ENCODE peak calls at places on chromosomes 16 and 17, in nine cellular contexts. Z is activated naive CD4-positive, alpha-beta T cell; B is GM12864; C is A549; Y is RPMI8226; I is astrocyte of the hippocampus; P is mucosa of descending colon; A is progenitor cell of endocrine pancreas; M is neuronal stem cell. D is an unnamed sample.

GRCh38 chr16:73057369-73058210 is 9.7 kb upstream of the ZFHX3 start:
- DNase-seq in Z (no peak), B (no peak), C (no peak), Y (peak), I (peak), P (no peak), A (peak), M (peak), D (peak)

GRCh38 chr17:62692721-62693431 is 65.4 kb downstream of the MRC2 start:
- DNase-seq in Z (no peak), B (no peak), C (peak), Y (peak), I (no peak), P (no peak), A (no peak), M (no peak), D (peak)

GRCh38 chr16:57533618-57534336 is 2.6 kb downstream of the CCDC102A start:
- DNase-seq in Z (no peak), B (no peak), C (no peak), Y (peak), I (no peak), P (peak), A (no peak), M (no peak), D (peak)

GRCh38 chr17:19012171-19013080 is 7.9 kb upstream of the FAM83G start:
- DNase-seq in Z (no peak), B (no peak), C (no peak), Y (no peak), I (no peak), P (peak), A (no peak), M (no peak), D (no peak)

GRCh38 chr16:58024673-58025350 is 742 bp upstream of the MMP15 start:
- DNase-seq in Z (no peak), B (no peak), C (no peak), Y (peak), I (no peak), P (peak), A (peak), M (no peak), D (peak)

GRCh38 chr16:58801838-58802237 is 67.7 kb upstream of the GOT2 start:
- DNase-seq in Z (no peak), B (no peak), C (no peak), Y (no peak), I (no peak), P (no peak), A (no peak), M (no peak), D (no peak)

GRCh38 chr16:67528870-67529638 is 425 bp downstream of the RIPOR1 start:
- DNase-seq in Z (no peak), B (no peak), C (peak), Y (peak), I (peak), P (peak), A (peak), M (no peak), D (peak)

GRCh38 chr17:60671482-60671881 is 6.2 kb upstream of the BCAS3 start:
- DNase-seq in Z (no peak), B (no peak), C (no peak), Y (no peak), I (no peak), P (no peak), A (no peak), M (no peak), D (no peak)

GRCh38 chr16:1535391-1536291 is 2.2 kb downstream of the TMEM204 start:
- DNase-seq in Z (no peak), B (no peak), C (no peak), Y (no peak), I (no peak), P (peak), A (no peak), M (no peak), D (no peak)

GRCh38 chr16:70289229-70290098 is at the start of gene AARS1:
- DNase-seq in Z (peak), B (peak), C (peak), Y (peak), I (peak), P (peak), A (peak), M (peak), D (peak)

GRCh38 chr16:82660078-82660645 is 33.4 kb downstream of the CDH13 start:
- DNase-seq in Z (no peak), B (no peak), C (no peak), Y (no peak), I (peak), P (no peak), A (no peak), M (no peak), D (no peak)

GRCh38 chr17:79443026-79443425 is 167.8 kb downstream of the RBFOX3 start:
- DNase-seq in Z (no peak), B (no peak), C (no peak), Y (no peak), I (no peak), P (no peak), A (no peak), M (no peak), D (no peak)

GRCh38 chr17:29573871-29574731 is 5.6 kb downstream of the TP53I13 start:
- DNase-seq in Z (no peak), B (no peak), C (no peak), Y (no peak), I (no peak), P (no peak), A (no peak), M (no peak), D (no peak)

GRCh38 chr16:24838554-24839266 is 7.1 kb upstream of the SLC5A11 start:
- DNase-seq in Z (no peak), B (no peak), C (peak), Y (no peak), I (peak), P (no peak), A (no peak), M (no peak), D (no peak)

GRCh38 chr17:74786411-74787097 is 10.4 kb upstream of the NAT9 start:
- DNase-seq in Z (no peak), B (no peak), C (no peak), Y (no peak), I (no peak), P (no peak), A (no peak), M (no peak), D (no peak)

GRCh38 chr16:20822451-20823128 is 16.3 kb downstream of the REXO5 start:
- DNase-seq in Z (no peak), B (no peak), C (no peak), Y (no peak), I (no peak), P (no peak), A (no peak), M (no peak), D (no peak)

GRCh38 chr17:81002409-81003361 is 11.0 kb downstream of the CHMP6 start:
- DNase-seq in Z (no peak), B (no peak), C (no peak), Y (peak), I (peak), P (peak), A (no peak), M (no peak), D (no peak)

GRCh38 chr16:49560018-49560830 is 186.6 kb downstream of the C16orf78 start:
- DNase-seq in Z (no peak), B (no peak), C (no peak), Y (no peak), I (peak), P (no peak), A (no peak), M (no peak), D (no peak)

GRCh38 chr16:26643519-26643918 is 423.2 kb upstream of the C16orf82 start:
- DNase-seq in Z (no peak), B (no peak), C (no peak), Y (no peak), I (no peak), P (no peak), A (no peak), M (no peak), D (no peak)

GRCh38 chr17:48181653-48182052 is 74.1 kb downstream of the SNX11 start:
- DNase-seq in Z (no peak), B (no peak), C (peak), Y (no peak), I (peak), P (no peak), A (no peak), M (no peak), D (peak)

GRCh38 chr17:67421869-67422273 is 44.8 kb downstream of the PITPNC1 start:
- DNase-seq in Z (no peak), B (peak), C (peak), Y (peak), I (peak), P (no peak), A (no peak), M (no peak), D (no peak)

GRCh38 chr17:78953356-78954350 is 26.1 kb downstream of the LGALS3BP start:
- DNase-seq in Z (no peak), B (no peak), C (no peak), Y (no peak), I (no peak), P (no peak), A (no peak), M (no peak), D (no peak)

GRCh38 chr17:80738406-80738805 is 193.8 kb downstream of the RPTOR start:
- DNase-seq in Z (no peak), B (no peak), C (no peak), Y (no peak), I (no peak), P (no peak), A (no peak), M (no peak), D (no peak)

GRCh38 chr16:88686439-88687253 is at the start of gene SNAI3:
- DNase-seq in Z (peak), B (no peak), C (peak), Y (peak), I (peak), P (peak), A (peak), M (peak), D (peak)

GRCh38 chr16:4388275-4389021 is 16.8 kb downstream of the VASN start:
- DNase-seq in Z (no peak), B (no peak), C (no peak), Y (no peak), I (no peak), P (no peak), A (no peak), M (no peak), D (peak)

D was measured in Caco-2.